ENCODE peak calls at places on chromosomes 2 and 18, in ten cellular contexts. One of them, this sample, is unnamed.
A peak's percentile ranks its signal among the peaks of the same experiment; 100 is the strongest.

GRCh38 chr2:20487030-20487391 is 40.1 kb downstream of the RHOB start:
- DNase-seq in HS-27A: no peak
- DNase-seq in NCI-H1694 treated with DMSO at 0.1 percent for 48 hours: no peak
- DNase-seq in astrocyte: no peak
- DNase-seq in smooth muscle cell of the brain vasculature: no peak
- DNase-seq in Peyer's patch: no peak
- DNase-seq in fibroblast of the aortic adventitia: no peak
- DNase-seq in heart right ventricle: no peak
- DNase-seq in MV-4-11: no peak
- DNase-seq in prostate gland: no peak
- DNase-seq in this sample: no peak

GRCh38 chr2:86825728-86826386 is 35.1 kb upstream of the CD8A start:
- DNase-seq in NCI-H1694 treated with DMSO at 0.1 percent for 48 hours: no peak
- DNase-seq in fibroblast of the aortic adventitia: no peak
- DNase-seq in HS-27A: no peak
- DNase-seq in prostate gland: no peak
- DNase-seq in heart right ventricle: no peak
- DNase-seq in smooth muscle cell of the brain vasculature: no peak
- DNase-seq in Peyer's patch: peak; percentile 62
- DNase-seq in astrocyte: no peak
- DNase-seq in MV-4-11: no peak
- DNase-seq in this sample: no peak

GRCh38 chr2:169735623-169736022 is 2.0 kb downstream of the KLHL23 start:
- DNase-seq in NCI-H1694 treated with DMSO at 0.1 percent for 48 hours: no peak
- DNase-seq in heart right ventricle: no peak
- DNase-seq in Peyer's patch: no peak
- DNase-seq in smooth muscle cell of the brain vasculature: no peak
- DNase-seq in MV-4-11: no peak
- DNase-seq in astrocyte: no peak
- DNase-seq in prostate gland: no peak
- DNase-seq in fibroblast of the aortic adventitia: no peak
- DNase-seq in HS-27A: no peak
- DNase-seq in this sample: no peak

GRCh38 chr2:225027061-225027762 is 15.1 kb downstream of the DOCK10 start:
- DNase-seq in fibroblast of the aortic adventitia: no peak
- DNase-seq in astrocyte: no peak
- DNase-seq in NCI-H1694 treated with DMSO at 0.1 percent for 48 hours: no peak
- DNase-seq in Peyer's patch: no peak
- DNase-seq in HS-27A: no peak
- DNase-seq in prostate gland: no peak
- DNase-seq in MV-4-11: peak; percentile 90
- DNase-seq in heart right ventricle: no peak
- DNase-seq in smooth muscle cell of the brain vasculature: no peak
- DNase-seq in this sample: no peak

GRCh38 chr2:74625658-74626425 is 22.3 kb downstream of the M1AP start:
- DNase-seq in heart right ventricle: no peak
- DNase-seq in NCI-H1694 treated with DMSO at 0.1 percent for 48 hours: no peak
- DNase-seq in smooth muscle cell of the brain vasculature: no peak
- DNase-seq in Peyer's patch: no peak
- DNase-seq in fibroblast of the aortic adventitia: no peak
- DNase-seq in prostate gland: no peak
- DNase-seq in MV-4-11: no peak
- DNase-seq in HS-27A: no peak
- DNase-seq in astrocyte: no peak
- DNase-seq in this sample: no peak

GRCh38 chr2:133264951-133265949 is 303.0 kb downstream of the NCKAP5 start:
- DNase-seq in smooth muscle cell of the brain vasculature: no peak
- DNase-seq in heart right ventricle: peak; percentile 28
- DNase-seq in HS-27A: peak; percentile 81
- DNase-seq in NCI-H1694 treated with DMSO at 0.1 percent for 48 hours: no peak
- DNase-seq in MV-4-11: peak; percentile 7
- DNase-seq in Peyer's patch: no peak
- DNase-seq in fibroblast of the aortic adventitia: peak; percentile 39
- DNase-seq in astrocyte: peak; percentile 20
- DNase-seq in prostate gland: no peak
- DNase-seq in this sample: no peak

GRCh38 chr2:181354626-181355025 is 102.6 kb upstream of the ITGA4 start:
- DNase-seq in heart right ventricle: no peak
- DNase-seq in astrocyte: peak; percentile 84
- DNase-seq in prostate gland: no peak
- DNase-seq in fibroblast of the aortic adventitia: peak; percentile 73
- DNase-seq in Peyer's patch: no peak
- DNase-seq in HS-27A: no peak
- DNase-seq in NCI-H1694 treated with DMSO at 0.1 percent for 48 hours: no peak
- DNase-seq in smooth muscle cell of the brain vasculature: peak; percentile 13
- DNase-seq in MV-4-11: peak; percentile 80
- DNase-seq in this sample: no peak

GRCh38 chr2:181955010-181955409 is 30.6 kb upstream of the PPP1R1C start:
- DNase-seq in fibroblast of the aortic adventitia: peak; percentile 67
- DNase-seq in MV-4-11: no peak
- DNase-seq in HS-27A: peak; percentile 63
- DNase-seq in Peyer's patch: no peak
- DNase-seq in NCI-H1694 treated with DMSO at 0.1 percent for 48 hours: no peak
- DNase-seq in astrocyte: peak; percentile 71
- DNase-seq in prostate gland: no peak
- DNase-seq in heart right ventricle: no peak
- DNase-seq in smooth muscle cell of the brain vasculature: no peak
- DNase-seq in this sample: no peak

GRCh38 chr2:73965053-73965452 is 19.7 kb upstream of the TET3 start:
- DNase-seq in HS-27A: no peak
- DNase-seq in smooth muscle cell of the brain vasculature: no peak
- DNase-seq in heart right ventricle: no peak
- DNase-seq in fibroblast of the aortic adventitia: no peak
- DNase-seq in NCI-H1694 treated with DMSO at 0.1 percent for 48 hours: no peak
- DNase-seq in MV-4-11: no peak
- DNase-seq in Peyer's patch: no peak
- DNase-seq in astrocyte: no peak
- DNase-seq in prostate gland: no peak
- DNase-seq in this sample: no peak

GRCh38 chr2:190804182-190804795 is 76.3 kb upstream of the GLS start:
- DNase-seq in MV-4-11: no peak
- DNase-seq in prostate gland: no peak
- DNase-seq in NCI-H1694 treated with DMSO at 0.1 percent for 48 hours: peak; percentile 4
- DNase-seq in Peyer's patch: no peak
- DNase-seq in HS-27A: no peak
- DNase-seq in fibroblast of the aortic adventitia: peak; percentile 68
- DNase-seq in astrocyte: no peak
- DNase-seq in smooth muscle cell of the brain vasculature: peak; percentile 9
- DNase-seq in heart right ventricle: no peak
- DNase-seq in this sample: no peak

GRCh38 chr2:21892140-21892539 is 768.4 kb downstream of the TDRD15 start:
- DNase-seq in HS-27A: no peak
- DNase-seq in prostate gland: no peak
- DNase-seq in fibroblast of the aortic adventitia: no peak
- DNase-seq in MV-4-11: no peak
- DNase-seq in NCI-H1694 treated with DMSO at 0.1 percent for 48 hours: no peak
- DNase-seq in astrocyte: no peak
- DNase-seq in heart right ventricle: no peak
- DNase-seq in smooth muscle cell of the brain vasculature: no peak
- DNase-seq in Peyer's patch: no peak
- DNase-seq in this sample: no peak

GRCh38 chr2:191478754-191479679 is 198.9 kb upstream of the NABP1 start:
- DNase-seq in fibroblast of the aortic adventitia: peak; percentile 84
- DNase-seq in HS-27A: no peak
- DNase-seq in Peyer's patch: peak; percentile 53
- DNase-seq in MV-4-11: no peak
- DNase-seq in heart right ventricle: peak; percentile 57
- DNase-seq in prostate gland: peak; percentile 8
- DNase-seq in NCI-H1694 treated with DMSO at 0.1 percent for 48 hours: no peak
- DNase-seq in smooth muscle cell of the brain vasculature: no peak
- DNase-seq in astrocyte: peak; percentile 70
- DNase-seq in this sample: peak; percentile 9

GRCh38 chr2:213688129-213688528 is 403.9 kb downstream of the SPAG16 start:
- DNase-seq in astrocyte: no peak
- DNase-seq in NCI-H1694 treated with DMSO at 0.1 percent for 48 hours: no peak
- DNase-seq in smooth muscle cell of the brain vasculature: no peak
- DNase-seq in fibroblast of the aortic adventitia: no peak
- DNase-seq in HS-27A: no peak
- DNase-seq in heart right ventricle: no peak
- DNase-seq in MV-4-11: no peak
- DNase-seq in prostate gland: no peak
- DNase-seq in Peyer's patch: no peak
- DNase-seq in this sample: no peak

GRCh38 chr18:54765636-54766035 is 62.6 kb upstream of the RAB27B start:
- DNase-seq in HS-27A: no peak
- DNase-seq in prostate gland: no peak
- DNase-seq in heart right ventricle: no peak
- DNase-seq in Peyer's patch: no peak
- DNase-seq in astrocyte: no peak
- DNase-seq in smooth muscle cell of the brain vasculature: no peak
- DNase-seq in NCI-H1694 treated with DMSO at 0.1 percent for 48 hours: no peak
- DNase-seq in fibroblast of the aortic adventitia: peak; percentile 18
- DNase-seq in MV-4-11: no peak
- DNase-seq in this sample: no peak

GRCh38 chr2:233470007-233470687 is 96.4 kb downstream of the USP40 start:
- DNase-seq in astrocyte: no peak
- DNase-seq in fibroblast of the aortic adventitia: peak; percentile 3
- DNase-seq in Peyer's patch: peak; percentile 50
- DNase-seq in NCI-H1694 treated with DMSO at 0.1 percent for 48 hours: no peak
- DNase-seq in heart right ventricle: peak; percentile 84
- DNase-seq in smooth muscle cell of the brain vasculature: peak; percentile 17
- DNase-seq in prostate gland: no peak
- DNase-seq in MV-4-11: no peak
- DNase-seq in HS-27A: no peak
- DNase-seq in this sample: no peak

GRCh38 chr2:30366199-30366691 is 80.8 kb upstream of the LCLAT1 start:
- DNase-seq in prostate gland: no peak
- DNase-seq in astrocyte: peak; percentile 44
- DNase-seq in Peyer's patch: no peak
- DNase-seq in fibroblast of the aortic adventitia: no peak
- DNase-seq in NCI-H1694 treated with DMSO at 0.1 percent for 48 hours: no peak
- DNase-seq in HS-27A: no peak
- DNase-seq in MV-4-11: peak; percentile 45
- DNase-seq in smooth muscle cell of the brain vasculature: no peak
- DNase-seq in heart right ventricle: peak; percentile 52
- DNase-seq in this sample: no peak

GRCh38 chr2:46270384-46270783 is 26.8 kb upstream of the EPAS1 start:
- DNase-seq in NCI-H1694 treated with DMSO at 0.1 percent for 48 hours: no peak
- DNase-seq in MV-4-11: no peak
- DNase-seq in heart right ventricle: no peak
- DNase-seq in astrocyte: peak; percentile 67
- DNase-seq in Peyer's patch: no peak
- DNase-seq in fibroblast of the aortic adventitia: peak; percentile 15
- DNase-seq in smooth muscle cell of the brain vasculature: no peak
- DNase-seq in HS-27A: peak; percentile 9
- DNase-seq in prostate gland: no peak
- DNase-seq in this sample: no peak

GRCh38 chr2:240463274-240463865 is 27.9 kb downstream of the GPC1 start:
- DNase-seq in prostate gland: peak; percentile 3
- DNase-seq in NCI-H1694 treated with DMSO at 0.1 percent for 48 hours: no peak
- DNase-seq in astrocyte: no peak
- DNase-seq in smooth muscle cell of the brain vasculature: no peak
- DNase-seq in fibroblast of the aortic adventitia: no peak
- DNase-seq in HS-27A: no peak
- DNase-seq in Peyer's patch: peak; percentile 44
- DNase-seq in MV-4-11: no peak
- DNase-seq in heart right ventricle: peak; percentile 2
- DNase-seq in this sample: peak; percentile 1

GRCh38 chr18:46293699-46294300 is 189.6 kb downstream of the HAUS1 start:
- DNase-seq in heart right ventricle: no peak
- DNase-seq in MV-4-11: no peak
- DNase-seq in fibroblast of the aortic adventitia: peak; percentile 26
- DNase-seq in smooth muscle cell of the brain vasculature: no peak
- DNase-seq in astrocyte: no peak
- DNase-seq in NCI-H1694 treated with DMSO at 0.1 percent for 48 hours: no peak
- DNase-seq in HS-27A: no peak
- DNase-seq in prostate gland: no peak
- DNase-seq in Peyer's patch: peak; percentile 9
- DNase-seq in this sample: no peak

GRCh38 chr2:239157766-239158165 is 243.1 kb downstream of the HDAC4 start:
- DNase-seq in fibroblast of the aortic adventitia: no peak
- DNase-seq in smooth muscle cell of the brain vasculature: no peak
- DNase-seq in NCI-H1694 treated with DMSO at 0.1 percent for 48 hours: no peak
- DNase-seq in prostate gland: peak; percentile 61
- DNase-seq in Peyer's patch: peak; percentile 73
- DNase-seq in HS-27A: no peak
- DNase-seq in astrocyte: no peak
- DNase-seq in heart right ventricle: no peak
- DNase-seq in MV-4-11: no peak
- DNase-seq in this sample: no peak

GRCh38 chr2:221347471-221347870 is 224.6 kb downstream of the EPHA4 start:
- DNase-seq in heart right ventricle: no peak
- DNase-seq in fibroblast of the aortic adventitia: no peak
- DNase-seq in Peyer's patch: no peak
- DNase-seq in astrocyte: peak; percentile 24
- DNase-seq in smooth muscle cell of the brain vasculature: no peak
- DNase-seq in prostate gland: no peak
- DNase-seq in HS-27A: no peak
- DNase-seq in MV-4-11: no peak
- DNase-seq in NCI-H1694 treated with DMSO at 0.1 percent for 48 hours: no peak
- DNase-seq in this sample: no peak

GRCh38 chr2:55049794-55050132 is 488 bp downstream of the RTN4 start:
- DNase-seq in NCI-H1694 treated with DMSO at 0.1 percent for 48 hours: no peak
- DNase-seq in astrocyte: no peak
- DNase-seq in HS-27A: no peak
- DNase-seq in fibroblast of the aortic adventitia: no peak
- DNase-seq in MV-4-11: no peak
- DNase-seq in prostate gland: peak; percentile 9
- DNase-seq in heart right ventricle: no peak
- DNase-seq in Peyer's patch: no peak
- DNase-seq in smooth muscle cell of the brain vasculature: no peak
- DNase-seq in this sample: no peak

GRCh38 chr18:10523544-10523943 is 2.3 kb upstream of the NAPG start:
- DNase-seq in Peyer's patch: no peak
- DNase-seq in fibroblast of the aortic adventitia: no peak
- DNase-seq in smooth muscle cell of the brain vasculature: no peak
- DNase-seq in HS-27A: no peak
- DNase-seq in MV-4-11: no peak
- DNase-seq in heart right ventricle: no peak
- DNase-seq in NCI-H1694 treated with DMSO at 0.1 percent for 48 hours: no peak
- DNase-seq in astrocyte: no peak
- DNase-seq in prostate gland: no peak
- DNase-seq in this sample: no peak

GRCh38 chr2:171294608-171295007 is 133.9 kb upstream of the TLK1 start:
- DNase-seq in astrocyte: no peak
- DNase-seq in HS-27A: no peak
- DNase-seq in heart right ventricle: no peak
- DNase-seq in fibroblast of the aortic adventitia: no peak
- DNase-seq in NCI-H1694 treated with DMSO at 0.1 percent for 48 hours: no peak
- DNase-seq in prostate gland: no peak
- DNase-seq in Peyer's patch: no peak
- DNase-seq in smooth muscle cell of the brain vasculature: no peak
- DNase-seq in MV-4-11: no peak
- DNase-seq in this sample: no peak

GRCh38 chr2:128783896-128784295 is 465.2 kb upstream of the HS6ST1 start:
- DNase-seq in HS-27A: no peak
- DNase-seq in astrocyte: no peak
- DNase-seq in heart right ventricle: no peak
- DNase-seq in NCI-H1694 treated with DMSO at 0.1 percent for 48 hours: no peak
- DNase-seq in Peyer's patch: no peak
- DNase-seq in prostate gland: no peak
- DNase-seq in fibroblast of the aortic adventitia: no peak
- DNase-seq in smooth muscle cell of the brain vasculature: no peak
- DNase-seq in MV-4-11: no peak
- DNase-seq in this sample: no peak

GRCh38 chr18:62844850-62845643 is 129.7 kb downstream of the PHLPP1 start:
- DNase-seq in prostate gland: no peak
- DNase-seq in MV-4-11: no peak
- DNase-seq in smooth muscle cell of the brain vasculature: no peak
- DNase-seq in Peyer's patch: no peak
- DNase-seq in heart right ventricle: no peak
- DNase-seq in NCI-H1694 treated with DMSO at 0.1 percent for 48 hours: no peak
- DNase-seq in astrocyte: no peak
- DNase-seq in HS-27A: no peak
- DNase-seq in fibroblast of the aortic adventitia: no peak
- DNase-seq in this sample: no peak

GRCh38 chr2:239876948-239877289 is 148.2 kb downstream of the NDUFA10 start:
- DNase-seq in astrocyte: no peak
- DNase-seq in HS-27A: no peak
- DNase-seq in prostate gland: no peak
- DNase-seq in NCI-H1694 treated with DMSO at 0.1 percent for 48 hours: no peak
- DNase-seq in Peyer's patch: no peak
- DNase-seq in MV-4-11: no peak
- DNase-seq in smooth muscle cell of the brain vasculature: no peak
- DNase-seq in heart right ventricle: no peak
- DNase-seq in fibroblast of the aortic adventitia: no peak
- DNase-seq in this sample: no peak

GRCh38 chr18:69326094-69326493 is 74.6 kb upstream of the DOK6 start:
- DNase-seq in prostate gland: no peak
- DNase-seq in NCI-H1694 treated with DMSO at 0.1 percent for 48 hours: no peak
- DNase-seq in smooth muscle cell of the brain vasculature: no peak
- DNase-seq in astrocyte: no peak
- DNase-seq in HS-27A: no peak
- DNase-seq in Peyer's patch: no peak
- DNase-seq in MV-4-11: no peak
- DNase-seq in fibroblast of the aortic adventitia: no peak
- DNase-seq in heart right ventricle: no peak
- DNase-seq in this sample: no peak

This sample was measured in gastrocnemius medialis.